ENCODE peak calls at places on chromosomes 12 and 14, in four cellular contexts. One of them, this sample, is unnamed.

GRCh38 chr14:25108959-25109358 is 59.0 kb upstream of the STXBP6 start:
- DNase-seq in left cardiac atrium: peak; percentile 26
- DNase-seq in GM10248: no peak
- DNase-seq in kidney epithelial cell: no peak
- DNase-seq in this sample: no peak

GRCh38 chr12:92722897-92723296 is 20.1 kb downstream of the PLEKHG7 start:
- DNase-seq in kidney epithelial cell: no peak
- DNase-seq in left cardiac atrium: no peak
- DNase-seq in GM10248: no peak
- DNase-seq in this sample: no peak

GRCh38 chr14:104657114-104657524 is 32.3 kb upstream of the INF2 start:
- DNase-seq in kidney epithelial cell: no peak
- DNase-seq in GM10248: peak; percentile 66
- DNase-seq in left cardiac atrium: no peak
- DNase-seq in this sample: peak; percentile 77

GRCh38 chr12:118175823-118176447 is 40.0 kb downstream of the PEBP1 start:
- DNase-seq in left cardiac atrium: no peak
- DNase-seq in GM10248: peak; percentile 53
- DNase-seq in kidney epithelial cell: no peak
- DNase-seq in this sample: no peak

GRCh38 chr12:108606492-108606891 is 8.6 kb upstream of the TMEM119 start:
- DNase-seq in left cardiac atrium: no peak
- DNase-seq in GM10248: no peak
- DNase-seq in kidney epithelial cell: no peak
- DNase-seq in this sample: no peak

GRCh38 chr14:77245820-77246219 is 25.2 kb downstream of the NGB start:
- DNase-seq in left cardiac atrium: no peak
- DNase-seq in kidney epithelial cell: no peak
- DNase-seq in GM10248: no peak
- DNase-seq in this sample: no peak

GRCh38 chr12:120474092-120474960 is 4.8 kb upstream of the SRSF9 start:
- DNase-seq in left cardiac atrium: peak; percentile 34
- DNase-seq in kidney epithelial cell: peak; percentile 79
- DNase-seq in GM10248: no peak
- DNase-seq in this sample: no peak

GRCh38 chr14:68551045-68551683 is 241.7 kb downstream of the ZFP36L1 start:
- DNase-seq in GM10248: no peak
- DNase-seq in left cardiac atrium: no peak
- DNase-seq in kidney epithelial cell: no peak
- DNase-seq in this sample: no peak

GRCh38 chr14:71187633-71188356 is 280.5 kb downstream of the PCNX1 start:
- DNase-seq in kidney epithelial cell: no peak
- DNase-seq in left cardiac atrium: no peak
- DNase-seq in GM10248: no peak
- DNase-seq in this sample: no peak

GRCh38 chr12:128994869-128995268 is 141.6 kb downstream of the GLT1D1 start:
- DNase-seq in kidney epithelial cell: no peak
- DNase-seq in GM10248: no peak
- DNase-seq in left cardiac atrium: peak; percentile 31
- DNase-seq in this sample: no peak

GRCh38 chr12:6791931-6792520 is 2.7 kb downstream of the CD4 start:
- DNase-seq in kidney epithelial cell: no peak
- DNase-seq in left cardiac atrium: no peak
- DNase-seq in GM10248: no peak
- DNase-seq in this sample: no peak

This sample was measured in GM06990.